ENCODE peak calls at places on chromosomes 5 and 9, in eight cellular contexts. T is thoracic aorta, K is ovary, Q is adrenal gland, A is K562, D is endothelial cell, G is fibroblast of mammary gland, J is GM12864. X is an unnamed sample.

GRCh38 chr5:131488463-131488862 is 146.6 kb downstream of the RAPGEF6 start:
- DNase-seq in T (no peak), A (no peak), K (no peak), Q (no peak), D (no peak), J (peak), G (peak), X (peak)

GRCh38 chr9:37956423-37956820 is 52.5 kb upstream of the SLC25A51 start:
- DNase-seq in G (no peak), D (no peak), A (no peak), Q (no peak), T (no peak), K (no peak), J (no peak), X (no peak)

GRCh38 chr9:104758974-104759373 is 5.0 kb upstream of the NIPSNAP3B start:
- DNase-seq in D (no peak), J (no peak), Q (no peak), G (no peak), K (no peak), A (no peak), T (no peak), X (no peak)

GRCh38 chr5:80251636-80252035 is 4.2 kb downstream of the SERINC5 start:
- DNase-seq in A (no peak), K (no peak), Q (peak), D (no peak), G (no peak), T (no peak), J (no peak), X (no peak)

GRCh38 chr5:59536875-59537274 is 356.7 kb downstream of the PDE4D start:
- DNase-seq in T (no peak), D (no peak), A (no peak), G (no peak), K (no peak), Q (no peak), J (no peak), X (no peak)

GRCh38 chr5:146860213-146860891 is 18.2 kb downstream of the PPP2R2B start:
- DNase-seq in T (no peak), Q (no peak), K (no peak), J (no peak), G (peak), A (no peak), D (no peak), X (no peak)

GRCh38 chr5:149423287-149424268 is 44.5 kb upstream of the IL17B start:
- DNase-seq in J (no peak), G (no peak), Q (peak), D (no peak), K (peak), A (no peak), T (no peak), X (no peak)

GRCh38 chr5:91225848-91226686 is 157.1 kb downstream of the ARRDC3 start:
- DNase-seq in K (no peak), G (no peak), A (peak), D (peak), J (peak), T (no peak), Q (peak), X (peak)

GRCh38 chr5:122715095-122715494 is 59.8 kb upstream of the SNX2 start:
- DNase-seq in A (no peak), Q (no peak), T (no peak), D (no peak), G (peak), K (no peak), J (no peak), X (no peak)

GRCh38 chr5:14861123-14861757 is 10.3 kb downstream of the ANKH start:
- DNase-seq in K (no peak), Q (no peak), J (no peak), D (no peak), T (no peak), G (no peak), A (no peak), X (no peak)

GRCh38 chr5:14868771-14869170 is 2.8 kb downstream of the ANKH start:
- DNase-seq in G (no peak), J (no peak), D (no peak), K (no peak), Q (no peak), T (no peak), A (no peak), X (no peak)

GRCh38 chr5:14859980-14860379 is 11.6 kb downstream of the ANKH start:
- DNase-seq in A (no peak), K (peak), T (no peak), G (no peak), D (no peak), J (no peak), Q (no peak), X (no peak)

GRCh38 chr5:14863105-14863504 is 8.5 kb downstream of the ANKH start:
- DNase-seq in G (no peak), A (no peak), T (no peak), J (no peak), K (no peak), D (no peak), Q (no peak), X (no peak)

GRCh38 chr5:14864181-14864812 is 7.3 kb downstream of the ANKH start:
- DNase-seq in K (no peak), Q (no peak), D (no peak), T (no peak), J (no peak), G (no peak), A (no peak), X (no peak)
- TF ChIP-seq CTCF in K (no peak), Q (no peak), D (no peak), T (no peak), J (no peak), G (no peak), A (no peak), X (no peak)

DNA sequence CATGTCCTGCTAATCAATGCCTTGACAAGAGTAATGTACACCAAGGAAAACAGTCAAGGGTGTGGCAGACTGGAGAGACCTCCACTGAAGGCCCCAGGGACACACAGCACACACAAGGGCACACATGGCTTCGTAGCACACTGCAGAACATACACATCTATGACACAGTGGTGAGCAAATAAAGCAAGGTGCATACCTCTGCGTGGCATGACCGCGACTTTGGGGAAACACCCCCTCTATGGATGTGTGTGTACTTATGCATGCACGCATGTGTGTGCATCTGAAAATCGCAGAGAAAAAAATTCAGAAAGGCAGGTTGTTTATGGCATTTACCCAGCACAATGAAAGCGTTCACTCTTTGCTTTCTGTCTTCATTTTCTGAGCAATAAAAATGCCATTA is 20.5 kb downstream of the SEMA4D start:
- DNase-seq in A (no peak), Q (no peak), T (no peak), D (no peak), J (no peak), G (no peak), K (no peak), X (no peak)
- TF ChIP-seq CTCF in A (no peak), Q (no peak), T (no peak), D (no peak), J (no peak), G (no peak), K (no peak), X (no peak)

GRCh38 chr5:63573402-63573801 is 388.8 kb downstream of the HTR1A start:
- DNase-seq in A (no peak), D (no peak), Q (no peak), T (no peak), K (no peak), G (no peak), J (no peak), X (no peak)
- TF ChIP-seq CTCF in A (no peak), D (no peak), Q (no peak), T (no peak), K (no peak), G (no peak), J (no peak), X (no peak)

GRCh38 chr9:82957526-82958379 is 105.2 kb downstream of the RASEF start:
- DNase-seq in J (no peak), A (no peak), D (no peak), Q (no peak), T (no peak), K (no peak), G (no peak), X (no peak)

DNA sequence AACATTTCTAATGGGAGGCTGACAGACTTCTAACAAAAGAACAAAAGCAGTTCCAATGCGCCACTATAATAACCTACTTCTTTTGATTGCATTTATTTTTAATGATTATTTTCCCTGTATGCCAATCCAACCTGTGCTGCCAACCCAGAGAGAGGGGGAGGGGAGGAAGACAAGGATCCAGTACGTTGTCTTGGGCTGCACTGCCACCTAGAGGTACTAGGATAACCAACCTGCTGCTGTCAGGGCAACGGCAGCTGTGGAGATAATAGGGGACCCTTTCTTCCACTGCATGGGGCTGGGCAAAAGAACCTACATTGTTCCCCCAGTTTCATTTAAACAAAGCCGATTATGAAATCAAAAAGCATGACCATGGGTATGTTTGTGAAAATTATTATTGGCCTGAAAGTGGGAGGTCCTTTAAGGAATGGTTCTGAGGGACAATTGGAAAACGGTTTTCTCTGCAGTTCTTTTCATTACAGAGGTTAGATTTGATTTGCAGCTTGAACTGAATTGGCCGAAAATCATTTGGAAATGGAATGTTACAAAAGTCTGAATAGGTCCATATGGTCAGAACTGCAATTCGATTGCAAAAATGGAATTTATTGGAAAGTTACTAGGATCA is 101.3 kb downstream of the RASEF start:
- DNase-seq in T (no peak), A (peak), Q (peak), G (peak), J (peak), D (peak), K (peak), X (peak)
- TF ChIP-seq CTCF in T (peak), A (peak), Q (peak), G (peak), J (peak), D (peak), K (no peak), X (peak)

GRCh38 chr5:73985145-73985544 is 359.1 kb downstream of the ARHGEF28 start:
- DNase-seq in K (no peak), J (no peak), Q (no peak), D (peak), T (no peak), A (peak), G (peak), X (no peak)
- TF ChIP-seq CTCF in K (no peak), J (peak), Q (no peak), D (peak), T (peak), A (peak), G (peak), X (no peak)

DNA sequence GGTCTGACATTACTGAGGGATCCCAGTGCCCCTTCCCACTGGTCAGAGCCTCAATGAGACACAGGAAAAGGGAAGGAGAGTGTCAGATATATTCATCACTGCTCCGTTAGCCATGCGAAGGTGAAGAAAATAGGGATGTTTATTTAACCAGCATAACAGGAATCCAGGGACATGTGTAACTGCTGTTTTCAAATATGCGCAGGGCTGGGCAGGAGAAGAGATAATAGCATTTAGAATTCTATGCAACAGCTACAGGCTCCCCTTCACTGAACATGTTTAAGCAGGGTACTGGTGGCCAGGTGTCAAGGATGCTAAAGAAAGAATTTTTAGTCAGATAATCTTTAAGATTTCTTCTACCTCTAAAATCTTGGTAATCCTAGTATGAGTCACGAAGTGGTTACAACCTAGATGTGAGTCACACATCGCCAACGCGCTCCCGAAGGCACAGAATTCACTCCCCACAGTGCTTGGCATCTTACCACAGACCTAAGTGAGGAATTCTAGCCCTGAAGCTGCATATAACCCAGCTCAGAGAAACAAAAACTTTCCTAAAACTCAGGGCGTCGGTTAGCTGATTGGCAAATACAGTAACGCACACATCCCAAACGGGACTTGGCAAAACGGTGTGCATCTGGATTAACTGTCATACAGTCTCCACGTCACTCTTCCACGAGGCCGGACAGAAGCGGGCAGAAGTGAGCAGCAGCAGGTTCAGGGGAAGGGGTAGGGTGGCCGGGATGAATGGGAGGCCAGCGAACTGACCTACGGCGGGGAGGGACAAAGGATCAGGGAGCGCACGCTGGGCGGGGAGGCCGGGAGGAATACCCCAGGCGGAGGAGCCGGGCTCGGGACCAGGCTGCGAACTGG is 1.1 kb downstream of the CTNNAL1 start:
- DNase-seq in J (no peak), Q (peak), A (peak), G (peak), D (peak), T (peak), K (peak), X (peak)
- TF ChIP-seq CTCF in J (no peak), Q (no peak), A (no peak), G (no peak), D (no peak), T (no peak), K (peak), X (no peak)

GRCh38 chr5:38289457-38289856 is 31.1 kb downstream of the EGFLAM start:
- DNase-seq in G (no peak), Q (no peak), J (no peak), K (no peak), A (peak), T (no peak), D (no peak), X (no peak)
- TF ChIP-seq CTCF in G (no peak), Q (no peak), J (no peak), K (no peak), A (no peak), T (no peak), D (no peak), X (no peak)

X was measured in GM10248.